ENCODE peak calls at places on chromosomes 7 and 10, in ten cellular contexts. One of them, this sample, is unnamed.

GRCh38 chr10:24824536-24824935 is 100.8 kb upstream of the ARHGAP21 start:
- DNase-seq in stromal cell of bone marrow: no peak
- DNase-seq in pulmonary artery endothelial cell: no peak
- DNase-seq in glutamatergic neuron: no peak
- DNase-seq in adrenal gland: no peak
- DNase-seq in hypothalamus: no peak
- DNase-seq in HTR-8/SVneo: no peak
- DNase-seq in caudate nucleus: no peak
- DNase-seq in SK-MEL-5: no peak
- DNase-seq in spleen: no peak
- DNase-seq in this sample: no peak

GRCh38 chr10:31707578-31708411 is 220.8 kb downstream of the ARHGAP12 start:
- DNase-seq in glutamatergic neuron: peak
- DNase-seq in pulmonary artery endothelial cell: peak
- DNase-seq in SK-MEL-5: peak
- DNase-seq in spleen: no peak
- DNase-seq in hypothalamus: no peak
- DNase-seq in HTR-8/SVneo: peak
- DNase-seq in caudate nucleus: peak
- DNase-seq in stromal cell of bone marrow: peak
- DNase-seq in adrenal gland: peak
- DNase-seq in this sample: peak

GRCh38 chr10:107614939-107615665 is 450.6 kb upstream of the SORCS1 start:
- DNase-seq in spleen: no peak
- DNase-seq in hypothalamus: no peak
- DNase-seq in HTR-8/SVneo: no peak
- DNase-seq in adrenal gland: no peak
- DNase-seq in glutamatergic neuron: no peak
- DNase-seq in pulmonary artery endothelial cell: no peak
- DNase-seq in stromal cell of bone marrow: no peak
- DNase-seq in SK-MEL-5: no peak
- DNase-seq in caudate nucleus: no peak
- DNase-seq in this sample: no peak

GRCh38 chr10:688621-689426 is 644 bp downstream of the DIP2C start:
- DNase-seq in SK-MEL-5: peak
- DNase-seq in spleen: no peak
- DNase-seq in glutamatergic neuron: peak
- DNase-seq in pulmonary artery endothelial cell: no peak
- DNase-seq in HTR-8/SVneo: no peak
- DNase-seq in hypothalamus: no peak
- DNase-seq in caudate nucleus: peak
- DNase-seq in stromal cell of bone marrow: no peak
- DNase-seq in adrenal gland: peak
- DNase-seq in this sample: peak

GRCh38 chr10:79932841-79933379 is 16.0 kb downstream of the SFTPD start:
- DNase-seq in HTR-8/SVneo: no peak
- DNase-seq in caudate nucleus: no peak
- DNase-seq in spleen: peak
- DNase-seq in SK-MEL-5: no peak
- DNase-seq in hypothalamus: no peak
- DNase-seq in glutamatergic neuron: no peak
- DNase-seq in adrenal gland: no peak
- DNase-seq in stromal cell of bone marrow: no peak
- DNase-seq in pulmonary artery endothelial cell: no peak
- DNase-seq in this sample: no peak

GRCh38 chr10:117163061-117163953 is 25.2 kb upstream of the VAX1 start:
- DNase-seq in hypothalamus: peak
- DNase-seq in pulmonary artery endothelial cell: no peak
- DNase-seq in SK-MEL-5: peak
- DNase-seq in adrenal gland: no peak
- DNase-seq in spleen: no peak
- DNase-seq in glutamatergic neuron: peak
- DNase-seq in caudate nucleus: peak
- DNase-seq in stromal cell of bone marrow: no peak
- DNase-seq in HTR-8/SVneo: no peak
- DNase-seq in this sample: peak

GRCh38 chr10:106467506-106467905 is 697.0 kb downstream of the SORCS1 start:
- DNase-seq in glutamatergic neuron: no peak
- DNase-seq in hypothalamus: no peak
- DNase-seq in spleen: no peak
- DNase-seq in HTR-8/SVneo: no peak
- DNase-seq in pulmonary artery endothelial cell: no peak
- DNase-seq in caudate nucleus: no peak
- DNase-seq in SK-MEL-5: no peak
- DNase-seq in adrenal gland: no peak
- DNase-seq in stromal cell of bone marrow: no peak
- DNase-seq in this sample: no peak

GRCh38 chr10:60414877-60415585 is 25.4 kb upstream of the ANK3 start:
- DNase-seq in pulmonary artery endothelial cell: peak
- DNase-seq in spleen: no peak
- DNase-seq in caudate nucleus: no peak
- DNase-seq in SK-MEL-5: no peak
- DNase-seq in stromal cell of bone marrow: peak
- DNase-seq in hypothalamus: no peak
- DNase-seq in HTR-8/SVneo: peak
- DNase-seq in glutamatergic neuron: no peak
- DNase-seq in adrenal gland: no peak
- DNase-seq in this sample: peak

GRCh38 chr7:152140067-152140466 is 114.6 kb downstream of the GALNT11 start:
- DNase-seq in spleen: no peak
- DNase-seq in glutamatergic neuron: no peak
- DNase-seq in SK-MEL-5: no peak
- DNase-seq in stromal cell of bone marrow: no peak
- DNase-seq in pulmonary artery endothelial cell: no peak
- DNase-seq in hypothalamus: no peak
- DNase-seq in HTR-8/SVneo: no peak
- DNase-seq in adrenal gland: no peak
- DNase-seq in caudate nucleus: no peak
- DNase-seq in this sample: no peak

GRCh38 chr7:44647981-44648714 is 41.7 kb downstream of the OGDH start:
- DNase-seq in stromal cell of bone marrow: no peak
- DNase-seq in caudate nucleus: no peak
- DNase-seq in pulmonary artery endothelial cell: no peak
- DNase-seq in SK-MEL-5: no peak
- DNase-seq in adrenal gland: no peak
- DNase-seq in hypothalamus: no peak
- DNase-seq in glutamatergic neuron: no peak
- DNase-seq in spleen: no peak
- DNase-seq in HTR-8/SVneo: no peak
- DNase-seq in this sample: no peak

GRCh38 chr7:40192036-40192435 is 57.2 kb downstream of the SUGCT start:
- DNase-seq in HTR-8/SVneo: no peak
- DNase-seq in stromal cell of bone marrow: peak
- DNase-seq in hypothalamus: no peak
- DNase-seq in adrenal gland: no peak
- DNase-seq in pulmonary artery endothelial cell: no peak
- DNase-seq in spleen: no peak
- DNase-seq in caudate nucleus: no peak
- DNase-seq in SK-MEL-5: peak
- DNase-seq in glutamatergic neuron: no peak
- DNase-seq in this sample: no peak

GRCh38 chr10:107754814-107755213 is 590.3 kb upstream of the SORCS1 start:
- DNase-seq in pulmonary artery endothelial cell: no peak
- DNase-seq in spleen: no peak
- DNase-seq in stromal cell of bone marrow: no peak
- DNase-seq in caudate nucleus: no peak
- DNase-seq in hypothalamus: no peak
- DNase-seq in adrenal gland: no peak
- DNase-seq in glutamatergic neuron: no peak
- DNase-seq in HTR-8/SVneo: no peak
- DNase-seq in SK-MEL-5: no peak
- DNase-seq in this sample: no peak

GRCh38 chr7:154450434-154450833 is 398.2 kb downstream of the DPP6 start:
- DNase-seq in pulmonary artery endothelial cell: no peak
- DNase-seq in glutamatergic neuron: no peak
- DNase-seq in caudate nucleus: no peak
- DNase-seq in HTR-8/SVneo: no peak
- DNase-seq in spleen: no peak
- DNase-seq in hypothalamus: no peak
- DNase-seq in SK-MEL-5: no peak
- DNase-seq in adrenal gland: no peak
- DNase-seq in stromal cell of bone marrow: no peak
- DNase-seq in this sample: no peak

GRCh38 chr7:102236592-102237287 is 49.9 kb upstream of the SH2B2 start:
- DNase-seq in SK-MEL-5: peak
- DNase-seq in glutamatergic neuron: peak
- DNase-seq in pulmonary artery endothelial cell: no peak
- DNase-seq in caudate nucleus: peak
- DNase-seq in stromal cell of bone marrow: peak
- DNase-seq in adrenal gland: peak
- DNase-seq in spleen: peak
- DNase-seq in hypothalamus: peak
- DNase-seq in HTR-8/SVneo: peak
- DNase-seq in this sample: peak

GRCh38 chr7:129835436-129836020 is 117.2 kb downstream of the UBE2H start:
- DNase-seq in spleen: no peak
- DNase-seq in hypothalamus: no peak
- DNase-seq in SK-MEL-5: no peak
- DNase-seq in glutamatergic neuron: no peak
- DNase-seq in caudate nucleus: no peak
- DNase-seq in pulmonary artery endothelial cell: no peak
- DNase-seq in adrenal gland: no peak
- DNase-seq in HTR-8/SVneo: no peak
- DNase-seq in stromal cell of bone marrow: no peak
- DNase-seq in this sample: no peak

GRCh38 chr10:132677905-132678298 is 108.0 kb downstream of the NKX6-2 start:
- DNase-seq in pulmonary artery endothelial cell: no peak
- DNase-seq in spleen: no peak
- DNase-seq in adrenal gland: no peak
- DNase-seq in SK-MEL-5: no peak
- DNase-seq in caudate nucleus: no peak
- DNase-seq in HTR-8/SVneo: no peak
- DNase-seq in glutamatergic neuron: peak
- DNase-seq in stromal cell of bone marrow: no peak
- DNase-seq in hypothalamus: no peak
- DNase-seq in this sample: no peak

GRCh38 chr7:132295198-132295597 is 281.1 kb downstream of the PLXNA4 start:
- DNase-seq in HTR-8/SVneo: no peak
- DNase-seq in hypothalamus: no peak
- DNase-seq in pulmonary artery endothelial cell: no peak
- DNase-seq in glutamatergic neuron: no peak
- DNase-seq in stromal cell of bone marrow: no peak
- DNase-seq in adrenal gland: no peak
- DNase-seq in SK-MEL-5: no peak
- DNase-seq in caudate nucleus: no peak
- DNase-seq in spleen: no peak
- DNase-seq in this sample: no peak

GRCh38 chr7:90298145-90299038 is 22.7 kb downstream of the FAM237B start:
- DNase-seq in stromal cell of bone marrow: peak
- DNase-seq in SK-MEL-5: peak
- DNase-seq in spleen: no peak
- DNase-seq in adrenal gland: no peak
- DNase-seq in caudate nucleus: no peak
- DNase-seq in HTR-8/SVneo: peak
- DNase-seq in hypothalamus: no peak
- DNase-seq in pulmonary artery endothelial cell: peak
- DNase-seq in glutamatergic neuron: no peak
- DNase-seq in this sample: no peak

GRCh38 chr7:138781004-138781403 is 16.8 kb upstream of the TMEM213 start:
- DNase-seq in hypothalamus: no peak
- DNase-seq in adrenal gland: no peak
- DNase-seq in pulmonary artery endothelial cell: no peak
- DNase-seq in spleen: no peak
- DNase-seq in HTR-8/SVneo: no peak
- DNase-seq in caudate nucleus: no peak
- DNase-seq in stromal cell of bone marrow: no peak
- DNase-seq in SK-MEL-5: no peak
- DNase-seq in glutamatergic neuron: no peak
- DNase-seq in this sample: no peak

GRCh38 chr10:119346063-119346835 is 138.9 kb downstream of the GRK5 start:
- DNase-seq in stromal cell of bone marrow: no peak
- DNase-seq in hypothalamus: no peak
- DNase-seq in SK-MEL-5: no peak
- DNase-seq in pulmonary artery endothelial cell: no peak
- DNase-seq in HTR-8/SVneo: no peak
- DNase-seq in caudate nucleus: no peak
- DNase-seq in glutamatergic neuron: peak
- DNase-seq in spleen: peak
- DNase-seq in adrenal gland: no peak
- DNase-seq in this sample: no peak

GRCh38 chr7:2266911-2267310 is 24.9 kb downstream of the NUDT1 start:
- DNase-seq in adrenal gland: no peak
- DNase-seq in stromal cell of bone marrow: no peak
- DNase-seq in SK-MEL-5: peak
- DNase-seq in spleen: no peak
- DNase-seq in hypothalamus: no peak
- DNase-seq in pulmonary artery endothelial cell: no peak
- DNase-seq in glutamatergic neuron: no peak
- DNase-seq in caudate nucleus: no peak
- DNase-seq in HTR-8/SVneo: no peak
- DNase-seq in this sample: no peak

GRCh38 chr10:102114861-102115618 is 5.1 kb downstream of the LDB1 start:
- DNase-seq in pulmonary artery endothelial cell: no peak
- DNase-seq in spleen: peak
- DNase-seq in adrenal gland: peak
- DNase-seq in caudate nucleus: peak
- DNase-seq in stromal cell of bone marrow: peak
- DNase-seq in glutamatergic neuron: peak
- DNase-seq in hypothalamus: peak
- DNase-seq in HTR-8/SVneo: peak
- DNase-seq in SK-MEL-5: peak
- DNase-seq in this sample: peak

GRCh38 chr7:594212-594913 is 74.7 kb upstream of the PDGFA start:
- DNase-seq in glutamatergic neuron: no peak
- DNase-seq in hypothalamus: no peak
- DNase-seq in spleen: no peak
- DNase-seq in adrenal gland: no peak
- DNase-seq in HTR-8/SVneo: no peak
- DNase-seq in stromal cell of bone marrow: no peak
- DNase-seq in caudate nucleus: no peak
- DNase-seq in pulmonary artery endothelial cell: no peak
- DNase-seq in SK-MEL-5: no peak
- DNase-seq in this sample: no peak

GRCh38 chr10:60646966-60647796 is 131.1 kb upstream of the CDK1 start:
- DNase-seq in spleen: no peak
- DNase-seq in hypothalamus: no peak
- DNase-seq in caudate nucleus: peak
- DNase-seq in HTR-8/SVneo: peak
- DNase-seq in SK-MEL-5: peak
- DNase-seq in adrenal gland: peak
- DNase-seq in glutamatergic neuron: no peak
- DNase-seq in stromal cell of bone marrow: peak
- DNase-seq in pulmonary artery endothelial cell: peak
- DNase-seq in this sample: no peak

GRCh38 chr7:131300572-131301466 is 26.9 kb upstream of the MKLN1 start:
- DNase-seq in stromal cell of bone marrow: no peak
- DNase-seq in SK-MEL-5: no peak
- DNase-seq in hypothalamus: no peak
- DNase-seq in HTR-8/SVneo: no peak
- DNase-seq in pulmonary artery endothelial cell: no peak
- DNase-seq in glutamatergic neuron: no peak
- DNase-seq in adrenal gland: no peak
- DNase-seq in spleen: no peak
- DNase-seq in caudate nucleus: no peak
- DNase-seq in this sample: no peak

GRCh38 chr7:12757443-12757842 is 70.0 kb downstream of the ARL4A start:
- DNase-seq in adrenal gland: no peak
- DNase-seq in pulmonary artery endothelial cell: no peak
- DNase-seq in SK-MEL-5: no peak
- DNase-seq in glutamatergic neuron: no peak
- DNase-seq in hypothalamus: no peak
- DNase-seq in spleen: no peak
- DNase-seq in HTR-8/SVneo: peak
- DNase-seq in caudate nucleus: no peak
- DNase-seq in stromal cell of bone marrow: peak
- DNase-seq in this sample: no peak

GRCh38 chr7:157825325-157825724 is 488.5 kb downstream of the DNAJB6 start:
- DNase-seq in caudate nucleus: no peak
- DNase-seq in SK-MEL-5: no peak
- DNase-seq in stromal cell of bone marrow: no peak
- DNase-seq in glutamatergic neuron: no peak
- DNase-seq in HTR-8/SVneo: no peak
- DNase-seq in hypothalamus: no peak
- DNase-seq in pulmonary artery endothelial cell: no peak
- DNase-seq in spleen: peak
- DNase-seq in adrenal gland: no peak
- DNase-seq in this sample: no peak

GRCh38 chr10:102781921-102782542 is 38.3 kb downstream of the WBP1L start:
- DNase-seq in SK-MEL-5: no peak
- DNase-seq in adrenal gland: no peak
- DNase-seq in glutamatergic neuron: no peak
- DNase-seq in HTR-8/SVneo: no peak
- DNase-seq in pulmonary artery endothelial cell: peak
- DNase-seq in hypothalamus: no peak
- DNase-seq in spleen: no peak
- DNase-seq in stromal cell of bone marrow: no peak
- DNase-seq in caudate nucleus: no peak
- DNase-seq in this sample: no peak

This sample was measured in ecto neural progenitor cell.